ENCODE peak calls at places on chromosomes 5 and 9, in eight cellular contexts. D, H, J, R, S, O, B and T are unnamed samples.

GRCh38 chr5:147857302-147858129 is 21.0 kb upstream of the SCGB3A2 start:
- DNase-seq in D (peak), H (peak), J (peak), R (peak), S (peak), O (peak), B (peak), T (peak)

GRCh38 chr9:121613009-121613766 is 38.2 kb upstream of the DAB2IP start:
- DNase-seq in D (no peak), H (no peak), J (no peak), R (no peak), S (no peak), O (no peak), B (no peak), T (no peak)

GRCh38 chr5:53482717-53483638 is 2.5 kb downstream of the FST start:
- DNase-seq in D (peak), H (peak), J (no peak), R (peak), S (no peak), O (peak), B (no peak), T (no peak)

GRCh38 chr5:76785493-76785892 is 33.3 kb upstream of the F2RL1 start:
- DNase-seq in D (no peak), H (no peak), J (no peak), R (no peak), S (no peak), O (peak), B (no peak), T (no peak)

GRCh38 chr5:94268226-94268625 is 350.2 kb downstream of the KIAA0825 start:
- DNase-seq in D (no peak), H (no peak), J (no peak), R (no peak), S (no peak), O (no peak), B (no peak), T (no peak)

GRCh38 chr9:93108301-93109041 is 12.5 kb downstream of the CARD19 start:
- DNase-seq in D (no peak), H (peak), J (no peak), R (peak), S (no peak), O (no peak), B (no peak), T (no peak)

GRCh38 chr5:38110130-38110529 is 148.2 kb upstream of the EGFLAM start:
- DNase-seq in D (no peak), H (no peak), J (no peak), R (no peak), S (no peak), O (no peak), B (no peak), T (no peak)

GRCh38 chr5:171494452-171495121 is 75.1 kb downstream of the FGF18 start:
- DNase-seq in D (peak), H (no peak), J (no peak), R (no peak), S (peak), O (peak), B (no peak), T (peak)

GRCh38 chr5:157198277-157199058 is 17.8 kb downstream of the ITK start:
- DNase-seq in D (no peak), H (peak), J (no peak), R (no peak), S (no peak), O (no peak), B (peak), T (no peak)